ENCODE peak calls at places on chromosomes 5 and 9, in four cellular contexts. S, A, B and V are unnamed samples.

GRCh38 chr5:55533806-55534435 is 843 bp downstream of the PLPP1 start:
- DNase-seq in S (peak; percentile 32), A (peak; percentile 75), B (peak; percentile 69), V (peak; percentile 42)

GRCh38 chr5:134371834-134372340 is 518 bp downstream of the UBE2B start:
- DNase-seq in S (peak; percentile 71), A (peak; percentile 33), B (peak; percentile 72), V (peak; percentile 76)

GRCh38 chr9:76365028-76365427 is 29.2 kb downstream of the RFK start:
- DNase-seq in A (no peak), S (no peak), B (peak; percentile 9), V (peak; percentile 64)

GRCh38 chr5:172451771-172452197 is 2.5 kb downstream of the SH3PXD2B start:
- DNase-seq in S (no peak), A (no peak), B (peak; percentile 84), V (peak; percentile 74)

GRCh38 chr5:107365355-107366109 is 305.2 kb downstream of the EFNA5 start:
- DNase-seq in A (no peak), S (no peak), B (peak; percentile 55), V (peak; percentile 52)

GRCh38 chr9:69470186-69470977 is 145.4 kb downstream of the ENTREP1 start:
- DNase-seq in A (no peak), S (peak; percentile 11), B (no peak), V (no peak)

GRCh38 chr5:36073595-36074216 is 7.0 kb upstream of the UGT3A2 start:
- DNase-seq in S (no peak), B (peak; percentile 34), A (peak; percentile 12), V (no peak)

GRCh38 chr5:168342151-168342825 is 50.8 kb downstream of the WWC1 start:
- DNase-seq in A (no peak), S (no peak), B (peak; percentile 47), V (no peak)

GRCh38 chr9:2227468-2227867 is 212.3 kb downstream of the SMARCA2 start:
- DNase-seq in B (no peak), S (no peak), A (no peak), V (peak; percentile 9)

GRCh38 chr9:97408562-97408961 is 3.3 kb upstream of the TDRD7 start:
- DNase-seq in B (no peak), A (no peak), S (no peak), V (no peak)

GRCh38 chr5:61349935-61350334 is 17.9 kb downstream of the ZSWIM6 start:
- DNase-seq in B (no peak), S (no peak), A (no peak), V (no peak)

GRCh38 chr5:132830436-132831094 is at the start of gene SHROOM1:
- DNase-seq in A (peak; percentile 93), B (peak; percentile 84), S (peak; percentile 71), V (peak; percentile 84)

GRCh38 chr5:169801324-169801777 is 164.3 kb downstream of the DOCK2 start:
- DNase-seq in S (no peak), A (no peak), B (peak; percentile 85), V (peak; percentile 66)

GRCh38 chr5:168706655-168707069 is 127.5 kb upstream of the PANK3 start:
- DNase-seq in B (peak; percentile 63), S (peak; percentile 53), A (no peak), V (peak; percentile 60)

GRCh38 chr5:39014544-39014943 is 59.7 kb downstream of the RICTOR start:
- DNase-seq in A (no peak), B (peak; percentile 77), S (peak; percentile 47), V (no peak)

GRCh38 chr9:133334161-133334560 is 1.8 kb downstream of the SURF6 start:
- DNase-seq in A (no peak), B (no peak), S (no peak), V (no peak)

GRCh38 chr9:96293481-96293880 is 8.5 kb downstream of the HSD17B3 start:
- DNase-seq in A (no peak), S (no peak), B (peak; percentile 64), V (no peak)